ENCODE peak calls at places on chromosome 11, in nine cellular contexts. S is mesenchymal stem cell, H is Karpas-422, K is HepG2, V is IMR-90, U is fibroblast of lung, Q is PC-3, W is adipocyte, C is HCT116. F is an unnamed sample.

GRCh38 chr11:118200901-118201680 is 23.7 kb downstream of the JAML start:
- DNase-seq in S (no peak), H (no peak), K (no peak), V (no peak), U (no peak), Q (no peak), W (no peak), C (no peak), F (no peak)

GRCh38 chr11:86952933-86953637 is 2.1 kb downstream of the FZD4 start:
- DNase-seq in S (peak; percentile 45), H (no peak), K (no peak), V (peak; percentile 59), U (peak; percentile 51), Q (no peak), W (peak; percentile 64), C (no peak), F (no peak)

GRCh38 chr11:82797595-82797971 is 63.9 kb upstream of the FAM181B start:
- DNase-seq in S (no peak), H (no peak), K (no peak), V (no peak), U (no peak), Q (no peak), W (no peak), C (no peak), F (no peak)

GRCh38 chr11:2194877-2195755 is 23.5 kb upstream of the TH start:
- DNase-seq in S (peak; percentile 29), H (peak; percentile 75), K (peak; percentile 25), V (peak; percentile 6), U (peak; percentile 28), Q (peak; percentile 60), W (peak; percentile 57), C (no peak), F (peak; percentile 39)

GRCh38 chr11:36425593-36426206 is 84.4 kb downstream of the TRAF6 start:
- DNase-seq in S (no peak), H (no peak), K (no peak), V (peak; percentile 52), U (peak; percentile 23), Q (no peak), W (no peak), C (no peak), F (no peak)

GRCh38 chr11:115418626-115419025 is 85.6 kb downstream of the CADM1 start:
- DNase-seq in S (no peak), H (no peak), K (no peak), V (no peak), U (no peak), Q (no peak), W (no peak), C (no peak), F (no peak)

GRCh38 chr11:70510106-70510505 is 111.8 kb downstream of the CTTN start:
- DNase-seq in S (no peak), H (no peak), K (no peak), V (no peak), U (no peak), Q (no peak), W (no peak), C (no peak), F (no peak)

GRCh38 chr11:27861706-27862430 is 161.6 kb upstream of the BDNF start:
- DNase-seq in S (peak; percentile 91), H (no peak), K (no peak), V (peak; percentile 95), U (peak; percentile 90), Q (peak; percentile 82), W (peak; percentile 84), C (no peak), F (no peak)

GRCh38 chr11:115197433-115197832 is 306.8 kb downstream of the CADM1 start:
- DNase-seq in S (no peak), H (no peak), K (no peak), V (peak; percentile 15), U (no peak), Q (no peak), W (no peak), C (no peak), F (no peak)

GRCh38 chr11:12182650-12183511 is 72.5 kb downstream of the MICAL2 start:
- DNase-seq in S (peak; percentile 91), H (no peak), K (peak; percentile 58), V (peak; percentile 98), U (peak; percentile 95), Q (peak; percentile 94), W (peak; percentile 88), C (peak; percentile 74), F (no peak)

GRCh38 chr11:65363770-65364169 is 9.2 kb downstream of the TIGD3 start:
- DNase-seq in S (no peak), H (no peak), K (peak; percentile 38), V (no peak), U (no peak), Q (no peak), W (no peak), C (no peak), F (no peak)

GRCh38 chr11:86805873-86806310 is 5.5 kb downstream of the PRSS23 start:
- DNase-seq in S (no peak), H (no peak), K (no peak), V (no peak), U (peak; percentile 46), Q (peak; percentile 41), W (no peak), C (no peak), F (no peak)

GRCh38 chr11:1129143-1129665 is 28.5 kb upstream of the MUC5AC start:
- DNase-seq in S (no peak), H (no peak), K (no peak), V (no peak), U (no peak), Q (no peak), W (no peak), C (no peak), F (no peak)

GRCh38 chr11:58629857-58630256 is 7.4 kb downstream of the CNTF start:
- DNase-seq in S (peak; percentile 58), H (peak; percentile 75), K (peak; percentile 60), V (peak; percentile 71), U (peak; percentile 76), Q (peak; percentile 67), W (peak; percentile 73), C (peak; percentile 22), F (no peak)

GRCh38 chr11:17714356-17714854 is 5.0 kb upstream of the MYOD1 start:
- DNase-seq in S (no peak), H (no peak), K (no peak), V (no peak), U (no peak), Q (no peak), W (no peak), C (no peak), F (no peak)

GRCh38 chr11:122085264-122085663 is 30.8 kb downstream of the BLID start:
- DNase-seq in S (peak; percentile 93), H (no peak), K (no peak), V (peak; percentile 95), U (peak; percentile 97), Q (peak; percentile 71), W (peak; percentile 87), C (no peak), F (no peak)

GRCh38 chr11:44427432-44427831 is 117.5 kb upstream of the ALX4 start:
- DNase-seq in S (no peak), H (peak; percentile 75), K (no peak), V (no peak), U (no peak), Q (peak; percentile 2), W (no peak), C (no peak), F (peak; percentile 44)

GRCh38 chr11:9758676-9759518 is 95.0 kb downstream of the SWAP70 start:
- DNase-seq in S (peak; percentile 88), H (peak; percentile 85), K (peak; percentile 53), V (peak; percentile 64), U (peak; percentile 78), Q (peak; percentile 57), W (peak; percentile 87), C (peak; percentile 24), F (no peak)

GRCh38 chr11:73466643-73467042 is 90.4 kb downstream of the RELT start:
- DNase-seq in S (no peak), H (no peak), K (no peak), V (no peak), U (no peak), Q (no peak), W (no peak), C (no peak), F (no peak)

GRCh38 chr11:60240661-60241060 is 2.3 kb downstream of the MS4A4E start:
- DNase-seq in S (no peak), H (no peak), K (no peak), V (no peak), U (no peak), Q (no peak), W (no peak), C (no peak), F (no peak)

GRCh38 chr11:16097543-16097942 is 258.8 kb downstream of the SOX6 start:
- DNase-seq in S (no peak), H (no peak), K (no peak), V (no peak), U (no peak), Q (no peak), W (peak; percentile 30), C (no peak), F (no peak)

GRCh38 chr11:2807276-2807681 is 78.3 kb downstream of the CDKN1C start:
- DNase-seq in S (no peak), H (no peak), K (peak; percentile 27), V (no peak), U (peak; percentile 41), Q (peak; percentile 39), W (peak; percentile 55), C (no peak), F (no peak)

GRCh38 chr11:118114266-118114665 is 27.5 kb upstream of the SMIM35 start:
- DNase-seq in S (no peak), H (no peak), K (no peak), V (no peak), U (no peak), Q (no peak), W (no peak), C (no peak), F (no peak)

GRCh38 chr11:119901657-119902577 is 172.9 kb upstream of the NECTIN1 start:
- DNase-seq in S (no peak), H (no peak), K (no peak), V (no peak), U (no peak), Q (no peak), W (no peak), C (no peak), F (no peak)
- H3K9ac ChIP-seq in S (no peak overlapping the region), H (peak overlapping the region; percentile 27), K (no peak overlapping the region), V (no peak overlapping the region), U (no peak overlapping the region), Q (no peak overlapping the region), W (no peak overlapping the region), C (no peak overlapping the region), F (no peak overlapping the region)

GRCh38 chr11:111557425-111558111 is 17.0 kb downstream of the LAYN start:
- DNase-seq in S (peak; percentile 94), H (no peak), K (peak; percentile 14), V (peak; percentile 99), U (peak; percentile 93), Q (peak; percentile 98), W (peak; percentile 98), C (no peak), F (no peak)
- H3K4me3 ChIP-seq in S (no peak overlapping the region), H (no peak overlapping the region), K (no peak overlapping the region), V (no peak overlapping the region), U (no peak overlapping the region), Q (peak overlapping the region; percentile 17), W (peak overlapping the region; percentile 2), C (no peak overlapping the region), F (no peak overlapping the region)

GRCh38 chr11:105881027-105881426 is 141.0 kb downstream of the MSANTD4 start:
- DNase-seq in S (no peak), H (no peak), K (no peak), V (no peak), U (no peak), Q (no peak), W (no peak), C (no peak), F (no peak)
- H3K9ac ChIP-seq in S (no peak overlapping the region), H (no peak overlapping the region), K (no peak overlapping the region), V (no peak overlapping the region), U (no peak overlapping the region), Q (no peak overlapping the region), W (no peak overlapping the region), C (no peak overlapping the region), F (no peak overlapping the region)

GRCh38 chr11:117096140-117096972 is 1.9 kb downstream of the SIK3 start:
- DNase-seq in S (peak; percentile 50), H (peak; percentile 42), K (peak; percentile 78), V (no peak), U (peak; percentile 24), Q (no peak), W (peak; percentile 57), C (no peak), F (no peak)
- H3K4me3 ChIP-seq in S (no peak overlapping the region), H (no peak overlapping the region), K (peak overlapping the region; percentile 87), V (peak overlapping the region; percentile 19), U (peak overlapping the region; percentile 93), Q (peak overlapping the region; percentile 95), W (peak overlapping the region; percentile 98), C (peak overlapping the region; percentile 83), F (peak overlapping the region; percentile 80)